ENCODE peak calls at places on chromosomes 12 and 14, in eight cellular contexts. X is NCI-H1436 treated with DMSO at 0.1 percent for 48 hours; N is AG10803; H is HEK293T; L is OCI-LY7; J is GOT3; D is activated CD4-positive, alpha-beta T cell treated with anti-CD3 and anti-CD28 coated beads, Interleukin-2, amount 50 U/mL, for 48 hours; R is tibial artery. A is an unnamed sample.

GRCh38 chr12:74537126-74537706 is 419 bp upstream of the ATXN7L3B start:
- DNase-seq in X (peak), N (peak), J (no peak), D (no peak), R (no peak), L (peak), H (peak), A (no peak)

GRCh38 chr12:103855896-103856657 is 15.0 kb upstream of the NT5DC3 start:
- DNase-seq in N (no peak), L (no peak), D (no peak), H (no peak), R (no peak), J (no peak), X (no peak), A (no peak)

GRCh38 chr12:124557518-124558223 is 9.7 kb downstream of the NCOR2 start:
- DNase-seq in H (no peak), L (no peak), J (no peak), X (no peak), N (no peak), R (no peak), D (no peak), A (no peak)

GRCh38 chr14:74220991-74221390 is 18.3 kb upstream of the VSX2 start:
- DNase-seq in X (no peak), D (no peak), R (peak), N (no peak), H (no peak), L (no peak), J (no peak), A (no peak)

GRCh38 chr14:102352213-102352612 is 10.5 kb downstream of the CINP start:
- DNase-seq in L (no peak), D (no peak), J (no peak), R (no peak), H (no peak), X (no peak), N (no peak), A (no peak)

GRCh38 chr12:106044773-106045172 is 94.0 kb downstream of the NUAK1 start:
- DNase-seq in N (peak), D (no peak), J (no peak), R (no peak), H (no peak), X (no peak), L (no peak), A (no peak)

GRCh38 chr12:83156800-83157199 is 470.1 kb downstream of the TMTC2 start:
- DNase-seq in J (no peak), R (no peak), D (no peak), L (no peak), N (no peak), X (no peak), H (no peak), A (no peak)

GRCh38 chr14:104876251-104876699 is 11.2 kb downstream of the CEP170B start:
- DNase-seq in X (no peak), R (no peak), D (peak), J (no peak), L (peak), H (peak), N (no peak), A (no peak)

GRCh38 chr12:122393822-122394221 is 28.6 kb downstream of the CLIP1 start:
- DNase-seq in H (no peak), L (no peak), D (no peak), J (no peak), X (no peak), R (no peak), N (no peak), A (no peak)

GRCh38 chr12:128259556-128260070 is 7.4 kb upstream of the TMEM132C start:
- DNase-seq in L (peak), N (no peak), H (peak), D (peak), J (no peak), X (no peak), R (no peak), A (no peak)

GRCh38 chr14:105069887-105070759 is 4.9 kb upstream of the GPR132 start:
- DNase-seq in D (peak), R (peak), H (no peak), N (peak), L (no peak), X (no peak), J (no peak), A (no peak)

GRCh38 chr12:63047146-63047545 is 103.9 kb downstream of the AVPR1A start:
- DNase-seq in X (no peak), J (no peak), L (no peak), R (no peak), H (no peak), D (no peak), N (no peak), A (no peak)

GRCh38 chr12:112988224-112988623 is 9.9 kb downstream of the OAS2 start:
- DNase-seq in D (peak), L (peak), J (no peak), R (no peak), N (no peak), H (no peak), X (no peak), A (no peak)

GRCh38 chr12:93757792-93758694 is 80.9 kb downstream of the CRADD start:
- DNase-seq in X (no peak), H (no peak), L (no peak), R (no peak), D (no peak), N (no peak), J (no peak), A (no peak)

GRCh38 chr12:93015970-93016751 is 87.1 kb upstream of the EEA1 start:
- DNase-seq in R (no peak), H (no peak), J (no peak), D (no peak), X (no peak), L (no peak), N (no peak), A (no peak)

GRCh38 chr14:74510955-74511354 is 17.4 kb downstream of the ISCA2 start:
- DNase-seq in J (no peak), L (no peak), D (no peak), X (no peak), R (peak), N (peak), H (no peak), A (no peak)

GRCh38 chr12:122950276-122950675 is 16.0 kb downstream of the ABCB9 start:
- DNase-seq in N (no peak), X (no peak), R (no peak), D (no peak), J (no peak), H (no peak), L (no peak), A (no peak)

GRCh38 chr12:117468016-117468415 is 106.6 kb upstream of the NOS1 start:
- DNase-seq in N (no peak), H (no peak), D (no peak), X (no peak), R (no peak), L (no peak), J (no peak), A (no peak)

GRCh38 chr14:36207500-36207899 is 31.0 kb upstream of the PTCSC3 start:
- DNase-seq in X (no peak), R (no peak), N (no peak), J (no peak), H (peak), L (no peak), D (no peak), A (no peak)

GRCh38 chr14:75531660-75532317 is 9.5 kb downstream of the BATF start:
- DNase-seq in L (no peak), N (no peak), X (no peak), H (no peak), J (no peak), R (no peak), D (no peak), A (no peak)

GRCh38 chr14:81366259-81366658 is 33.9 kb downstream of the STON2 start:
- DNase-seq in X (no peak), J (no peak), L (no peak), D (no peak), H (no peak), N (no peak), R (no peak), A (no peak)

GRCh38 chr12:45737638-45738037 is 8.1 kb downstream of the ARID2 start:
- DNase-seq in H (no peak), N (no peak), X (no peak), L (no peak), J (no peak), R (no peak), D (no peak), A (no peak)

GRCh38 chr12:53333289-53333688 is 2.9 kb downstream of the SP7 start:
- DNase-seq in N (no peak), X (no peak), J (no peak), H (no peak), D (no peak), R (no peak), L (no peak), A (no peak)

GRCh38 chr12:82300611-82301010 is 57.6 kb downstream of the CCDC59 start:
- DNase-seq in D (no peak), N (no peak), H (no peak), X (no peak), J (no peak), R (no peak), L (no peak), A (no peak)

GRCh38 chr12:128947199-128947598 is 93.9 kb downstream of the GLT1D1 start:
- DNase-seq in N (no peak), R (no peak), J (no peak), D (no peak), X (no peak), L (no peak), H (no peak), A (no peak)

GRCh38 chr12:2641209-2641608 is 153.6 kb upstream of the FKBP4 start:
- DNase-seq in J (no peak), H (peak), R (peak), L (no peak), D (peak), X (no peak), N (peak), A (no peak)

GRCh38 chr14:98120831-98121464 is 1151.0 kb downstream of the BCL11B start:
- DNase-seq in X (no peak), H (no peak), N (no peak), R (no peak), J (no peak), L (no peak), D (no peak), A (no peak)

GRCh38 chr12:91918431-91918830 is 227.2 kb downstream of the BTG1 start:
- DNase-seq in L (no peak), D (no peak), N (no peak), R (no peak), H (no peak), X (no peak), J (no peak), A (no peak)

GRCh38 chr14:68824517-68825347 is 31.9 kb upstream of the ZFP36L1 start:
- DNase-seq in R (peak), L (peak), N (peak), H (peak), J (no peak), D (peak), X (no peak), A (no peak)

GRCh38 chr14:51085007-51085406 is 9.9 kb downstream of the TRIM9 start:
- DNase-seq in D (no peak), H (no peak), J (no peak), N (no peak), L (no peak), X (no peak), R (no peak), A (no peak)

A was measured in cortex of kidney.